ENCODE peak calls at places on chromosomes 16 and 17, in seven cellular contexts. Y, R, U, X, P, E and K are unnamed samples.

GRCh38 chr17:50501054-50501453 is 7.2 kb upstream of the MYCBPAP start:
- DNase-seq in Y (peak; percentile 52), R (no peak), U (peak; percentile 70), X (no peak), P (peak; percentile 67), E (no peak), K (no peak)

GRCh38 chr16:62225675-62226074 is 189.4 kb upstream of the CDH8 start:
- DNase-seq in Y (peak; percentile 76), R (peak; percentile 27), U (peak; percentile 50), X (peak; percentile 86), P (peak; percentile 93), E (no peak), K (no peak)

GRCh38 chr17:30133197-30133596 is 16.6 kb downstream of the NSRP1 start:
- DNase-seq in Y (no peak), R (no peak), U (no peak), X (no peak), P (no peak), E (no peak), K (no peak)

GRCh38 chr17:73934696-73935095 is 268.8 kb upstream of the RPL38 start:
- DNase-seq in Y (no peak), R (no peak), U (no peak), X (no peak), P (no peak), E (no peak), K (no peak)

GRCh38 chr16:70638814-70639792 is 7.3 kb upstream of the IL34 start:
- DNase-seq in Y (peak; percentile 36), R (no peak), U (peak; percentile 65), X (no peak), P (no peak), E (peak; percentile 64), K (no peak)

GRCh38 chr16:78704421-78704820 is 605.0 kb downstream of the WWOX start:
- DNase-seq in Y (no peak), R (no peak), U (no peak), X (no peak), P (no peak), E (no peak), K (no peak)

GRCh38 chr17:63698886-63699637 is 863 bp downstream of the LIMD2 start:
- DNase-seq in Y (peak; percentile 50), R (peak; percentile 66), U (peak; percentile 95), X (peak; percentile 85), P (peak; percentile 43), E (peak; percentile 61), K (peak; percentile 70)

GRCh38 chr16:30658731-30659506 is 688 bp downstream of the FBRS start:
- DNase-seq in Y (peak; percentile 99), R (peak; percentile 85), U (peak; percentile 98), X (peak; percentile 93), P (no peak), E (peak; percentile 88), K (no peak)

GRCh38 chr16:31134625-31135534 is 647 bp downstream of the PRSS8 start:
- DNase-seq in Y (peak; percentile 10), R (no peak), U (peak; percentile 77), X (peak; percentile 87), P (peak; percentile 84), E (no peak), K (no peak)

GRCh38 chr16:65666132-65666869 is 544.4 kb upstream of the CDH11 start:
- DNase-seq in Y (no peak), R (no peak), U (no peak), X (no peak), P (no peak), E (peak; percentile 45), K (no peak)

GRCh38 chr17:3780986-3781385 is 20.0 kb downstream of the ITGAE start:
- DNase-seq in Y (peak; percentile 57), R (no peak), U (no peak), X (no peak), P (no peak), E (no peak), K (no peak)

GRCh38 chr17:10099051-10099571 is 99.3 kb downstream of the GAS7 start:
- DNase-seq in Y (peak; percentile 96), R (no peak), U (no peak), X (no peak), P (no peak), E (no peak), K (no peak)

GRCh38 chr17:3983945-3984484 is 19.8 kb upstream of the ATP2A3 start:
- DNase-seq in Y (peak; percentile 55), R (peak; percentile 68), U (no peak), X (peak; percentile 48), P (no peak), E (no peak), K (no peak)

GRCh38 chr16:1045363-1046270 is 26.9 kb upstream of the SSTR5 start:
- DNase-seq in Y (no peak), R (no peak), U (no peak), X (no peak), P (no peak), E (no peak), K (no peak)

GRCh38 chr17:63827801-63828221 is 348 bp upstream of the FTSJ3 start:
- DNase-seq in Y (no peak), R (no peak), U (peak; percentile 40), X (no peak), P (no peak), E (no peak), K (no peak)

GRCh38 chr16:11651796-11652195 is 16.5 kb upstream of the SNN start:
- DNase-seq in Y (no peak), R (no peak), U (no peak), X (no peak), P (no peak), E (no peak), K (no peak)

GRCh38 chr17:42337442-42337841 is 49.1 kb downstream of the STAT5A start:
- DNase-seq in Y (peak; percentile 98), R (no peak), U (peak; percentile 71), X (no peak), P (no peak), E (no peak), K (peak; percentile 80)

GRCh38 chr16:11742041-11742535 is 569 bp downstream of the TXNDC11 start:
- DNase-seq in Y (no peak), R (peak; percentile 40), U (peak; percentile 80), X (peak; percentile 91), P (peak; percentile 63), E (no peak), K (peak; percentile 50)

GRCh38 chr17:12415031-12415430 is 250.7 kb upstream of the MYOCD start:
- DNase-seq in Y (peak; percentile 43), R (no peak), U (no peak), X (no peak), P (no peak), E (no peak), K (no peak)

GRCh38 chr17:1933875-1934715 is 91.0 kb downstream of the RTN4RL1 start:
- DNase-seq in Y (no peak), R (no peak), U (no peak), X (no peak), P (no peak), E (no peak), K (no peak)

GRCh38 chr16:29674188-29674587 is 4.8 kb upstream of the QPRT start:
- DNase-seq in Y (peak; percentile 30), R (peak; percentile 41), U (peak; percentile 64), X (no peak), P (peak; percentile 24), E (peak; percentile 92), K (no peak)

GRCh38 chr17:46978489-46979022 is 497 bp downstream of the RPRML start:
- DNase-seq in Y (peak; percentile 31), R (no peak), U (no peak), X (peak; percentile 74), P (no peak), E (peak; percentile 40), K (no peak)
- H3K27ac ChIP-seq in Y (no peak overlapping the region), R (no peak overlapping the region), U (no peak overlapping the region), X (no peak overlapping the region), P (no peak overlapping the region), E (no peak overlapping the region), K (no peak overlapping the region)

GRCh38 chr17:57940217-57940616 is 15.0 kb downstream of the CUEDC1 start:
- DNase-seq in Y (no peak), R (no peak), U (no peak), X (no peak), P (peak; percentile 48), E (no peak), K (no peak)

GRCh38 chr17:57939797-57940196 is 15.4 kb downstream of the CUEDC1 start:
- DNase-seq in Y (no peak), R (no peak), U (peak; percentile 89), X (no peak), P (peak; percentile 35), E (no peak), K (no peak)

GRCh38 chr17:57935833-57936807 is 19.1 kb downstream of the CUEDC1 start:
- DNase-seq in Y (peak; percentile 77), R (peak; percentile 73), U (no peak), X (no peak), P (peak; percentile 36), E (peak; percentile 72), K (no peak)

GRCh38 chr17:57938061-57938502 is 17.1 kb downstream of the CUEDC1 start:
- DNase-seq in Y (no peak), R (no peak), U (peak; percentile 77), X (no peak), P (no peak), E (no peak), K (no peak)

DNA sequence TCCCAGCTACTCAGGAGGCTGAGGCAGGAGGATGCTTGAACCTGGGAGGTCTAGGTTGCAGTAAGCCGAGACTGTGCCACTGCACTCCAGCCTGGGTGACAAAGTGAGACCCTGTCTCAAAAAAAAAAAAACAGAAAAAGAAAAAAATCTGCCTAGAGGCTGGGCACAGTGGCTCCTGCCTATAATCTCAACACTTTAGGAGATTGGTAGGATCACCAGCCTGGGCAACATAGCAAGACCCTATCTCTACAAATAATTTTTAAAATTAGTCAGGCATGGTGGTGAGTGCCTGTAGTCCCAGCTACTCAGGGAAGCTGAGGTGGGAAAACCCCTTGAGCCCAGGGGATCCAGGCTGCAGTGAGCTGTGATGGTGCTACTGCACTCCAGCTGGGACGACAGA is 17.7 kb downstream of the CUEDC1 start:
- DNase-seq in Y (no peak), R (no peak), U (no peak), X (no peak), P (no peak), E (no peak), K (no peak)
- H3K4me1 ChIP-seq in Y (peaks cover 23% of the 10 kb centered on the region), R (peaks cover 79% of the 10 kb centered on the region), U (peaks cover 8% of the 10 kb centered on the region), X (peaks cover 11% of the 10 kb centered on the region), P (peaks cover 61% of the 10 kb centered on the region), E (peaks cover 12% of the 10 kb centered on the region), K (no peaks in the 10 kb centered on the region)

GRCh38 chr17:82948081-82948511 is 108.3 kb upstream of the ZNF750 start:
- DNase-seq in Y (no peak), R (no peak), U (no peak), X (peak; percentile 28), P (peak; percentile 4), E (peak; percentile 24), K (no peak)

GRCh38 chr17:82948957-82949356 is 109.1 kb upstream of the ZNF750 start:
- DNase-seq in Y (no peak), R (no peak), U (no peak), X (peak; percentile 3), P (no peak), E (peak; percentile 17), K (no peak)

GRCh38 chr17:82950525-82951102 is 110.8 kb upstream of the ZNF750 start:
- DNase-seq in Y (no peak), R (no peak), U (peak; percentile 10), X (peak; percentile 1), P (peak; percentile 2), E (peak; percentile 19), K (no peak)

GRCh38 chr17:82949361-82949760 is 109.5 kb upstream of the ZNF750 start:
- DNase-seq in Y (no peak), R (no peak), U (no peak), X (peak; percentile 16), P (peak; percentile 2), E (peak; percentile 17), K (no peak)

GRCh38 chr17:82949984-82950383 is 110.2 kb upstream of the ZNF750 start:
- DNase-seq in Y (no peak), R (no peak), U (no peak), X (peak; percentile 14), P (peak; percentile 4), E (peak; percentile 11), K (no peak)
- H3K9me3 ChIP-seq in Y (no peaks in the 10 kb centered on the region), R (peaks cover 11% of the 10 kb centered on the region), U (no peaks in the 10 kb centered on the region), X (no peaks in the 10 kb centered on the region), P (no peaks in the 10 kb centered on the region), E (peaks cover 4% of the 10 kb centered on the region), K (no peaks in the 10 kb centered on the region)

GRCh38 chr16:27405546-27406451 is 3.8 kb downstream of the IL21R start:
- DNase-seq in Y (peak; percentile 69), R (no peak), U (no peak), X (peak; percentile 44), P (no peak), E (no peak), K (no peak)
- H3K27ac ChIP-seq in Y (no peak overlapping the region), R (no peak overlapping the region), U (peak overlapping the region; percentile 78), X (no peak overlapping the region), P (no peak overlapping the region), E (no peak overlapping the region), K (peak overlapping the region; percentile 91)